ENCODE peak calls at places on chromosomes 6 and 20, in six cellular contexts. One of them, this sample, is unnamed.

GRCh38 chr6:113359155-113360140 is 497.7 kb upstream of the MARCKS start:
- DNase-seq in colonic mucosa: no peak
- DNase-seq in CD4-positive, alpha-beta memory T cell: no peak
- DNase-seq in tibial artery: no peak
- DNase-seq in Peyer's patch: no peak
- DNase-seq in heart left ventricle: no peak
- DNase-seq in this sample: no peak

GRCh38 chr20:41563087-41563486 is 55.1 kb downstream of the CHD6 start:
- DNase-seq in Peyer's patch: no peak
- DNase-seq in colonic mucosa: no peak
- DNase-seq in tibial artery: no peak
- DNase-seq in heart left ventricle: no peak
- DNase-seq in CD4-positive, alpha-beta memory T cell: no peak
- DNase-seq in this sample: no peak

GRCh38 chr6:2852921-2853322 is 11.3 kb upstream of the SERPINB1 start:
- DNase-seq in CD4-positive, alpha-beta memory T cell: no peak
- DNase-seq in Peyer's patch: no peak
- DNase-seq in heart left ventricle: no peak
- DNase-seq in tibial artery: no peak
- DNase-seq in colonic mucosa: no peak
- DNase-seq in this sample: no peak

GRCh38 chr6:142313284-142313683 is 11.5 kb downstream of the ADGRG6 start:
- DNase-seq in tibial artery: no peak
- DNase-seq in colonic mucosa: no peak
- DNase-seq in heart left ventricle: no peak
- DNase-seq in Peyer's patch: no peak
- DNase-seq in CD4-positive, alpha-beta memory T cell: no peak
- DNase-seq in this sample: no peak

GRCh38 chr6:43579171-43579570 is 3.2 kb downstream of the POLH start:
- DNase-seq in colonic mucosa: no peak
- DNase-seq in CD4-positive, alpha-beta memory T cell: no peak
- DNase-seq in Peyer's patch: no peak
- DNase-seq in tibial artery: no peak
- DNase-seq in heart left ventricle: no peak
- DNase-seq in this sample: no peak

GRCh38 chr6:139545474-139546116 is 171.1 kb upstream of the CITED2 start:
- DNase-seq in Peyer's patch: no peak
- DNase-seq in CD4-positive, alpha-beta memory T cell: peak; percentile 13
- DNase-seq in heart left ventricle: no peak
- DNase-seq in tibial artery: no peak
- DNase-seq in colonic mucosa: no peak
- DNase-seq in this sample: no peak

GRCh38 chr20:3452690-3453089 is 18.1 kb upstream of the ATRN start:
- DNase-seq in heart left ventricle: no peak
- DNase-seq in tibial artery: no peak
- DNase-seq in CD4-positive, alpha-beta memory T cell: no peak
- DNase-seq in colonic mucosa: no peak
- DNase-seq in Peyer's patch: no peak
- DNase-seq in this sample: no peak

GRCh38 chr6:29975561-29975907 is 33.2 kb downstream of the HLA-A start:
- DNase-seq in heart left ventricle: no peak
- DNase-seq in CD4-positive, alpha-beta memory T cell: no peak
- DNase-seq in colonic mucosa: no peak
- DNase-seq in Peyer's patch: no peak
- DNase-seq in tibial artery: no peak
- DNase-seq in this sample: no peak

GRCh38 chr6:7785243-7785941 is 59.5 kb downstream of the BMP6 start:
- DNase-seq in colonic mucosa: no peak
- DNase-seq in tibial artery: no peak
- DNase-seq in heart left ventricle: no peak
- DNase-seq in CD4-positive, alpha-beta memory T cell: no peak
- DNase-seq in Peyer's patch: no peak
- DNase-seq in this sample: no peak

GRCh38 chr6:27514906-27515495 is 42.1 kb upstream of the ZNF184 start:
- DNase-seq in tibial artery: no peak
- DNase-seq in CD4-positive, alpha-beta memory T cell: no peak
- DNase-seq in Peyer's patch: no peak
- DNase-seq in colonic mucosa: no peak
- DNase-seq in heart left ventricle: no peak
- DNase-seq in this sample: no peak

GRCh38 chr6:53342210-53342609 is 6.5 kb downstream of the ELOVL5 start:
- DNase-seq in Peyer's patch: no peak
- DNase-seq in heart left ventricle: no peak
- DNase-seq in colonic mucosa: no peak
- DNase-seq in CD4-positive, alpha-beta memory T cell: no peak
- DNase-seq in tibial artery: no peak
- DNase-seq in this sample: no peak

GRCh38 chr6:56795852-56796532 is 153.3 kb upstream of the DST start:
- DNase-seq in tibial artery: no peak
- DNase-seq in CD4-positive, alpha-beta memory T cell: no peak
- DNase-seq in colonic mucosa: no peak
- DNase-seq in Peyer's patch: no peak
- DNase-seq in heart left ventricle: no peak
- DNase-seq in this sample: no peak

GRCh38 chr20:15992564-15992963 is 580.7 kb downstream of the KIF16B start:
- DNase-seq in tibial artery: no peak
- DNase-seq in Peyer's patch: no peak
- DNase-seq in colonic mucosa: no peak
- DNase-seq in heart left ventricle: no peak
- DNase-seq in CD4-positive, alpha-beta memory T cell: no peak
- DNase-seq in this sample: no peak

GRCh38 chr6:51028271-51028670 is 209.6 kb downstream of the TFAP2B start:
- DNase-seq in tibial artery: no peak
- DNase-seq in colonic mucosa: no peak
- DNase-seq in heart left ventricle: no peak
- DNase-seq in Peyer's patch: no peak
- DNase-seq in CD4-positive, alpha-beta memory T cell: no peak
- DNase-seq in this sample: no peak

GRCh38 chr6:6712979-6713514 is 124.5 kb downstream of the LY86 start:
- DNase-seq in colonic mucosa: no peak
- DNase-seq in Peyer's patch: no peak
- DNase-seq in tibial artery: no peak
- DNase-seq in CD4-positive, alpha-beta memory T cell: no peak
- DNase-seq in heart left ventricle: no peak
- DNase-seq in this sample: no peak

GRCh38 chr20:20360464-20360863 is 7.4 kb upstream of the INSM1 start:
- DNase-seq in heart left ventricle: no peak
- DNase-seq in CD4-positive, alpha-beta memory T cell: peak; percentile 15
- DNase-seq in colonic mucosa: peak; percentile 65
- DNase-seq in Peyer's patch: no peak
- DNase-seq in tibial artery: no peak
- DNase-seq in this sample: peak; percentile 4

GRCh38 chr6:158488065-158488464 is 71.8 kb upstream of the TMEM181 start:
- DNase-seq in heart left ventricle: no peak
- DNase-seq in CD4-positive, alpha-beta memory T cell: no peak
- DNase-seq in Peyer's patch: no peak
- DNase-seq in tibial artery: no peak
- DNase-seq in colonic mucosa: no peak
- DNase-seq in this sample: no peak

GRCh38 chr20:17650816-17651760 is 31.0 kb downstream of the RRBP1 start:
- DNase-seq in colonic mucosa: no peak
- DNase-seq in heart left ventricle: peak; percentile 23
- DNase-seq in Peyer's patch: no peak
- DNase-seq in tibial artery: peak; percentile 21
- DNase-seq in CD4-positive, alpha-beta memory T cell: no peak
- DNase-seq in this sample: no peak

GRCh38 chr6:4004249-4004648 is 74.7 kb downstream of the FAM217A start:
- DNase-seq in Peyer's patch: no peak
- DNase-seq in tibial artery: no peak
- DNase-seq in CD4-positive, alpha-beta memory T cell: no peak
- DNase-seq in heart left ventricle: no peak
- DNase-seq in colonic mucosa: no peak
- DNase-seq in this sample: no peak

GRCh38 chr6:79076881-79077641 is 993 bp downstream of the PHIP start:
- DNase-seq in CD4-positive, alpha-beta memory T cell: peak; percentile 95
- DNase-seq in colonic mucosa: peak; percentile 89
- DNase-seq in Peyer's patch: peak; percentile 81
- DNase-seq in tibial artery: peak; percentile 93
- DNase-seq in heart left ventricle: peak; percentile 93
- DNase-seq in this sample: peak; percentile 94

GRCh38 chr20:45283529-45284065 is 23.0 kb upstream of the RBPJL start:
- DNase-seq in Peyer's patch: no peak
- DNase-seq in CD4-positive, alpha-beta memory T cell: no peak
- DNase-seq in heart left ventricle: no peak
- DNase-seq in tibial artery: no peak
- DNase-seq in colonic mucosa: no peak
- DNase-seq in this sample: no peak

GRCh38 chr6:15628499-15629131 is 34.2 kb downstream of the DTNBP1 start:
- DNase-seq in Peyer's patch: no peak
- DNase-seq in colonic mucosa: no peak
- DNase-seq in heart left ventricle: no peak
- DNase-seq in CD4-positive, alpha-beta memory T cell: peak; percentile 10
- DNase-seq in tibial artery: no peak
- DNase-seq in this sample: peak; percentile 21

GRCh38 chr20:51889466-51889865 is 87.1 kb upstream of the SALL4 start:
- DNase-seq in tibial artery: no peak
- DNase-seq in colonic mucosa: no peak
- DNase-seq in Peyer's patch: no peak
- DNase-seq in CD4-positive, alpha-beta memory T cell: no peak
- DNase-seq in heart left ventricle: no peak
- DNase-seq in this sample: no peak

GRCh38 chr20:3473944-3474343 is 3.1 kb downstream of the ATRN start:
- DNase-seq in Peyer's patch: no peak
- DNase-seq in CD4-positive, alpha-beta memory T cell: no peak
- DNase-seq in heart left ventricle: no peak
- DNase-seq in tibial artery: no peak
- DNase-seq in colonic mucosa: no peak
- DNase-seq in this sample: no peak

GRCh38 chr6:68400396-68400795 is 234.7 kb upstream of the ADGRB3 start:
- DNase-seq in tibial artery: no peak
- DNase-seq in heart left ventricle: no peak
- DNase-seq in colonic mucosa: no peak
- DNase-seq in Peyer's patch: no peak
- DNase-seq in CD4-positive, alpha-beta memory T cell: no peak
- DNase-seq in this sample: no peak

GRCh38 chr6:90078513-90079289 is 184.4 kb downstream of the GJA10 start:
- DNase-seq in colonic mucosa: no peak
- DNase-seq in heart left ventricle: no peak
- DNase-seq in tibial artery: no peak
- DNase-seq in Peyer's patch: peak; percentile 18
- DNase-seq in CD4-positive, alpha-beta memory T cell: peak; percentile 9
- DNase-seq in this sample: peak; percentile 46
- H3K4me3 ChIP-seq in colonic mucosa: no peak overlapping the region
- H3K4me3 ChIP-seq in heart left ventricle: no peak overlapping the region
- H3K4me3 ChIP-seq in tibial artery: no peak overlapping the region
- H3K4me3 ChIP-seq in Peyer's patch: no peak overlapping the region
- H3K4me3 ChIP-seq in CD4-positive, alpha-beta memory T cell: peak overlapping the region; percentile 54
- H3K4me3 ChIP-seq in this sample: peak overlapping the region; percentile 66

GRCh38 chr6:31655349-31656237 is at the start of gene APOM:
- DNase-seq in Peyer's patch: no peak
- DNase-seq in heart left ventricle: no peak
- DNase-seq in colonic mucosa: peak; percentile 49
- DNase-seq in tibial artery: no peak
- DNase-seq in CD4-positive, alpha-beta memory T cell: no peak
- DNase-seq in this sample: no peak
- H3K4me3 ChIP-seq in Peyer's patch: no peak within 1 kb of the TSS
- H3K4me3 ChIP-seq in heart left ventricle: no peak within 1 kb of the TSS
- H3K4me3 ChIP-seq in colonic mucosa: no peak within 1 kb of the TSS
- H3K4me3 ChIP-seq in tibial artery: no peak within 1 kb of the TSS
- H3K4me3 ChIP-seq in CD4-positive, alpha-beta memory T cell: no peak within 1 kb of the TSS
- H3K4me3 ChIP-seq in this sample: no peak within 1 kb of the TSS

GRCh38 chr6:148470141-148470540 is 127.5 kb downstream of the SASH1 start:
- DNase-seq in colonic mucosa: no peak
- DNase-seq in tibial artery: no peak
- DNase-seq in heart left ventricle: no peak
- DNase-seq in CD4-positive, alpha-beta memory T cell: no peak
- DNase-seq in Peyer's patch: no peak
- DNase-seq in this sample: no peak
- H3K4me3 ChIP-seq in colonic mucosa: no peak overlapping the region
- H3K4me3 ChIP-seq in tibial artery: no peak overlapping the region
- H3K4me3 ChIP-seq in heart left ventricle: no peak overlapping the region
- H3K4me3 ChIP-seq in CD4-positive, alpha-beta memory T cell: no peak overlapping the region
- H3K4me3 ChIP-seq in Peyer's patch: no peak overlapping the region
- H3K4me3 ChIP-seq in this sample: no peak overlapping the region

DNA sequence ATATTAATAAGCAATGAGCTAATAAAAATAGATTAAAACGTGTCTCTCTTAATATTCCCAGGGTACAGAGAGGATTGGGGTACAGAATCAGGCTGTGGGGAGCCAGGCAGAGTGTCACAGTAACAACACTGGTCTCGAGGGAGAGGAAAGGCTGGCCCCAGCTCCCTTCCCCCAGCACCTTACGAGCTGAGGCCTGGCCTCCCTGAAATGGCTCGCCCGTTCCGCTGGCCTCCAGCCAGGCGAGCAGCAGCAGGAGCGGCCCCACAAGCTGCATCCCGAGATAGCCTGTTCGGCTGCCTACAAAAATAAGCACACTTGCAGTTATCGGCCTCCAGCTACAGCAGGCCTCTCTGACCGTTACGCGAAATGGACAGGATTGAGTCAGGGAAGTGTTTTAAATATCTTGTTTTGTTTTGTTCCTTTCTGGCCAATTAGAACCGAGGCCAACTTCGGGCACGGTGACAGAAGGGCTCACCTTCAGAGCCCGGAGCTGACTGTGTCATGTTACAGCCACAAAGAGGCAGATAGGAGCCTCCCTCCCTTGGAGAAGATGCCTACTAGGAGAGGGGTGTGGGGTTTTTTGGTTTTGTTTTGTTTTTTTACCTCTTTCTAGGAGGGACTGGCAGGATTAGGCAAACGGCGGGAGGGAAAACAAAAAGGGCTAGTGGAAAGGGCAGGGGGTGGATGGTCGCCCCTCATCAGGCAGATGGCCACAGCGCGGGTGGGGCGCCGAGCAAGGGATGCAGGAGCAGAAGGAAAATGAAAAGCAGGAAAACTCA is 4.2 kb upstream of the ZMYND8 start:
- DNase-seq in tibial artery: peak; percentile 88
- DNase-seq in heart left ventricle: peak; percentile 97
- DNase-seq in colonic mucosa: peak; percentile 76
- DNase-seq in Peyer's patch: peak; percentile 51
- DNase-seq in CD4-positive, alpha-beta memory T cell: no peak
- DNase-seq in this sample: no peak
- H3K4me3 ChIP-seq in tibial artery: peak overlapping the region; percentile 9
- H3K4me3 ChIP-seq in heart left ventricle: peak overlapping the region; percentile 22
- H3K4me3 ChIP-seq in colonic mucosa: no peak overlapping the region
- H3K4me3 ChIP-seq in Peyer's patch: no peak overlapping the region
- H3K4me3 ChIP-seq in CD4-positive, alpha-beta memory T cell: no peak overlapping the region
- H3K4me3 ChIP-seq in this sample: no peak overlapping the region

DNA sequence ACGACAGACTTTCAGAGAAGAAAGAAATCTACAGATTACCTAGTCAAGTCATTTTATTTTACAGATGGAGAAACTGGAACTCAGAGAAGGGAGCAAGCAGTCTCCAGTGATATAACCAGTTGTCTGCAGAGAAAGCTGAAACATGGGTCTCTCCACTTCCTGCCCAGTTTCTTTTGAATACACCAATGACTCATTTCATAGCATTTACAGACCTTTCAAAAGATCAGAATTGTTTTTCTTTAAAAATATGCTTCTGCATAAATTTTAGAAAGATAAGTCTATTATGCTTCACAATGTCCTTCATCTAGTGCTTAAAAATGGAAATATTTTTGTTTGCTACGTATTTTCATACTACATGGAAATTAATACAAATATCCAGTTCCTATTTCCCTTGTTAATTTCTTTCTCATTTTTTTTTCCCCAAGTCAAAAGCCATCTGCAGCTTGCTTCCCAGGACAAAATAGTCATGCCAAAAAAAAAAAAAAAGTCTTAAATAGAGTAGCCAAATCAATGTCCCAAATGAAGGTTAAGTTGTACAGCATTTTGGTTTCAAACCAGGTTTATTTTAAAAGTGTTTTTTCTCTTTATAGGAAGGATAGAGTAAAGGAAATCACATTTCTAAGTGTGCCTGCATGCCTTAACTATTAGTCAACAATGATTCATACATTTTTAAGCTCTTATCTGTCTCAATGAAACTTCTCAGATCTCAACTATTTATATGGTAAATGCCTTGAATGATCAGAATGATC is 36.9 kb downstream of the ARHGAP18 start:
- DNase-seq in tibial artery: no peak
- DNase-seq in heart left ventricle: no peak
- DNase-seq in Peyer's patch: no peak
- DNase-seq in CD4-positive, alpha-beta memory T cell: peak; percentile 19
- DNase-seq in colonic mucosa: no peak
- DNase-seq in this sample: no peak
- H3K4me3 ChIP-seq in tibial artery: no peak overlapping the region
- H3K4me3 ChIP-seq in heart left ventricle: no peak overlapping the region
- H3K4me3 ChIP-seq in Peyer's patch: no peak overlapping the region
- H3K4me3 ChIP-seq in CD4-positive, alpha-beta memory T cell: peak overlapping the region; percentile 53
- H3K4me3 ChIP-seq in colonic mucosa: no peak overlapping the region
- H3K4me3 ChIP-seq in this sample: no peak overlapping the region

This sample was measured in CD8-positive, alpha-beta T cell.